ENCODE peak calls at places on chromosomes 16 and 17, in four cellular contexts. H is PC-3; K is K562; Q is CD8-positive, alpha-beta T cell. C is an unnamed sample. For H3K4me1, the result is how much of the 10 kb centered on the place peaks cover.

GRCh38 chr17:32015245-32016013 is 8.2 kb downstream of the LRRC37B start:
- DNase-seq in H (peak), K (no peak), Q (no peak), C (no peak)

GRCh38 chr17:43826206-43826605 is 6.7 kb downstream of the MPP3 start:
- DNase-seq in H (no peak), K (no peak), Q (no peak), C (no peak)

GRCh38 chr16:56860226-56861020 is 4.6 kb upstream of the SLC12A3 start:
- DNase-seq in H (no peak), K (no peak), Q (peak), C (no peak)

GRCh38 chr16:15482068-15482747 is 47.8 kb downstream of the BMERB1 start:
- DNase-seq in H (peak), K (peak), Q (no peak), C (no peak)

GRCh38 chr16:86455609-86456008 is 54.7 kb upstream of the FOXF1 start:
- DNase-seq in H (no peak), K (no peak), Q (no peak), C (no peak)

GRCh38 chr17:64097196-64097936 is 32.6 kb downstream of the ERN1 start:
- DNase-seq in H (peak), K (no peak), Q (no peak), C (no peak)

GRCh38 chr17:40032322-40033320 is 17.4 kb downstream of the CSF3 start:
- DNase-seq in H (no peak), K (no peak), Q (no peak), C (no peak)

GRCh38 chr17:4872786-4873185 is 26.6 kb upstream of the C17orf107 start:
- DNase-seq in H (no peak), K (no peak), Q (no peak), C (no peak)

GRCh38 chr17:80793421-80793820 is 198.2 kb upstream of the CHMP6 start:
- DNase-seq in H (no peak), K (no peak), Q (no peak), C (no peak)

DNA sequence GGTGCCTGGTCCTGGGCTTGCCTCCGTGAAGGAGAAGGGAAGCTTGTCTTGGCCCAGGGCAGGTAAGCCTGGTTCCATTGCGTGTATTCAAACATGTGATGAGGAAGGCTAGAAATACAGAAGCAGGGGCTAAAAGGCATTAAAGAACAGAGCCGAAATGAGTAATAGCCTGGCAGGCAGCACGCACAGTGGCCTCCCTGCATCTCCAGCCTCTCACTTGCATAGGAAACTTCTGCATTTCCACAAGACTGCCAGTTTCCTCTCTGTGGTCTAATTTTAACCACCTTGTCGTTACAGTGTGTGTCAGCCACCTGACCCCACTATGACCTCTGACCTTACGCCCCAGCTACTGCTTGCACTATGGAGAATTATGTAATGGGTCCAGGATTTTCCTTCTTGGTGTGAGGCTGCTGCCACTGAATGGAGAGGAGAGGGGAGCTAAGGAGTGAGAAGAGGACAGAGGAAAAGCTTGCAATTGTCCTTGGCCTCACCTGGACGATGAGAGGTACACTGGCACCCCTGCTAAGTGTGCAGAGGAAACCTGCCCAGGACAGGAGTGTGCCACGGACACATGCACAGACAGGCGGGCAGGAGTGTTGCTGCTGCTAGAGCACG is 32.8 kb downstream of the HIC1 start:
- DNase-seq in H (no peak), K (no peak), Q (peak), C (peak)
- H3K4me1 ChIP-seq in H (under half), K (under half), Q (under half), C (half or more)

GRCh38 chr17:29157310-29157709 is 22.9 kb downstream of the MYO18A start:
- DNase-seq in H (no peak), K (no peak), Q (no peak), C (no peak)
- H3K4me1 ChIP-seq in H (under half), K (under half), Q (under half), C (under half)

DNA sequence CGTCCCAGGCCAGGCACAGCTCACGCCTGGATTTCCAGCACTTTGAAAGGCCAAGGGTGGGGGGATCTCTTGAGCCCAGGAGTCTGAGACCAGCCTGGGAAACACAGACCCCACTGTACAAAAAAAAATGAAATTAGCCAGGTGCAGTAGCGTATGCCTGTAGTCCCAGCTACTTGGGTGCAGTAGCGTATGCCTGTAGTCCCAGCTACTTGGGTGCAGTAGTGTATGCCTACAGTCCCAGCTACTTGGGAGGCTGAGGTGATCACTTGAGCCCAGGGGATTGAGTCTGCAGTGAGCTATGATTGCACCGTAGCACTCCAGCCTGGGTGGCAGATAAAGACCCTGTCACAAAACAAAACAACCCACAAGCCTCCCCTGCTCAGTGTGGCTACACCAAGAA is 27.0 kb upstream of the SLC25A19 start:
- DNase-seq in H (no peak), K (no peak), Q (no peak), C (no peak)
- H3K4me1 ChIP-seq in H (under half), K (under half), Q (under half), C (under half)

GRCh38 chr17:50172130-50172529 is 6.3 kb downstream of the SGCA start:
- DNase-seq in H (no peak), K (no peak), Q (no peak), C (no peak)

GRCh38 chr17:50170662-50171370 is 5.0 kb downstream of the SGCA start:
- DNase-seq in H (peak), K (no peak), Q (no peak), C (no peak)

GRCh38 chr17:50169881-50170459 is 4.2 kb downstream of the SGCA start:
- DNase-seq in H (no peak), K (no peak), Q (no peak), C (no peak)

GRCh38 chr17:50173335-50173941 is 7.6 kb downstream of the SGCA start:
- DNase-seq in H (no peak), K (no peak), Q (no peak), C (no peak)

DNA sequence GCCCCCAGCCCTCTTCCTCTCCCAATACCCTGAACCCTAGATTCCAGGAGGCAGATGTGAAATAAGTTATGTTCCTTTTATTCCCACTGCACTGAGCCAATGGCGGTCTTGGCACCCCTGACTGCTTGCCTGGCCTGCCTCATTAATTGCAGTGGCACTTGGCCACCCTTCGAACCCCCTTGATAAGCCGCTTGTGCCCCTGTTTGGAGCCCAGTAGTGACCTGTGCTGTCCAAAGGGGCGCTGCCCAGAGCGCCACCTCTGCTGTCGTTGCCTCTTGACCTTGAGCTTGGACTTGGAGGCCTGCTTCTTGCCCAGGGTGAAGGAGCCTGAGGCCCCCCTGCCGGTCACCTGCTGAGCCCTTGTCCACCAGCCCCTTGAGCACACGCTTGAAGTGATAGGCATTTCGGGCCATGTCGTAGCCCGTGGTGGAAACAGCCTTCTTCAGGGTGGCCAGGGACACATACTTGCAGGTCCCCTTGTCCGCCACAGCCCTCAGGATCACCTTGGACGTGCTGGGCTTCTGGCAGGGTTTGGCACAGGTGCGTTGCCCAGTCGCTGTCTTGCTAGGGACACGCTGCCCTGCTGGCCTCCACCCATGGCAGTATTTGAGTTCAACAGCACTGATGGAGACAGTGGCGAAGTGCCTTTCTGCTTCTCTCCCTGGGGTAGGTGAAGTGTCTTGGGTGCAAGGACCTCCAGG is 5.7 kb downstream of the SGCA start:
- DNase-seq in H (no peak), K (no peak), Q (no peak), C (no peak)
- H3K4me1 ChIP-seq in H (under half), K (under half), Q (under half), C (under half)

DNA sequence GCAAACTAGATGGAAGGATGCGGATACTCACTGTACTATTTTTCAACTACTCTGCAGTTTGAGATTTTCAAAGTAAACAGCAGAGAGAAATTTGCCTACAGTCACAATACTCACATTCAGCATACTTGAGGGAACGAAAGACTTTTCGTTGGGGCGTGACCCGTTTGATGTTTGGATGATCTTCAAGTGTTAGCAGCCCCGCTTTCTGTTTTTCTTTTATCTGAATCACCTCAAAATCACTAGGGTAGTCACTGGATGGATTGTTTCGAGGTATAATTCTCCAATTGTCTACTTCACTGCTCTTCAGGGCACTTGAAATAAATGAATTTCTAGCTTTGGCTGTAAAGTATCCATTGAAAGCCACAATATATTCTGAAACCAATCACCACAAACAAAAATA is 17.8 kb downstream of the MBTPS1 start:
- DNase-seq in H (no peak), K (no peak), Q (no peak), C (no peak)
- H3K4me1 ChIP-seq in H (under half), K (under half), Q (under half), C (under half)

GRCh38 chr17:61058066-61058465 is 341.6 kb upstream of the TBX2 start:
- DNase-seq in H (no peak), K (no peak), Q (no peak), C (no peak)

GRCh38 chr17:61053469-61053868 is 346.2 kb upstream of the TBX2 start:
- DNase-seq in H (peak), K (no peak), Q (no peak), C (no peak)

GRCh38 chr17:61054430-61054829 is 345.2 kb upstream of the TBX2 start:
- DNase-seq in H (no peak), K (no peak), Q (no peak), C (no peak)

DNA sequence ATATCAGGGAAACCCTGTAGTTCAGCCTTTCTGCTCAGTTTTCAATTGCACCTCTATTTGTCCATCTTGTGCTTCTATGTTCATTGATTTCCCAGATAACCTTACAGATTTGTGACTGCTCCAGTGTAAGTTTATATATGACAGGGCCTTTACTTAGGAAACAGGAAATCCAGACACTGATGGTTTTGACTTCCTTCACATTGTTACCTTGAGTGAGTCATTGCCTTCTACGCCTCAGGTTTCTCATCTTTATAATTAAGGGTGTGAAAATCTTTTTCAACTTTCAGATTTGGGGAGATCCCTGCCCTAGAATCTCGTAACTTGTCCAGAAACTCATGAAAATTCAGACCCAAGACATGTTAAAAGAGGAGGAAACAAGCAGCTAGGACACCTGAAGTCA is 342.4 kb upstream of the TBX2 start:
- DNase-seq in H (no peak), K (no peak), Q (no peak), C (no peak)
- H3K4me1 ChIP-seq in H (under half), K (under half), Q (under half), C (under half)

DNA sequence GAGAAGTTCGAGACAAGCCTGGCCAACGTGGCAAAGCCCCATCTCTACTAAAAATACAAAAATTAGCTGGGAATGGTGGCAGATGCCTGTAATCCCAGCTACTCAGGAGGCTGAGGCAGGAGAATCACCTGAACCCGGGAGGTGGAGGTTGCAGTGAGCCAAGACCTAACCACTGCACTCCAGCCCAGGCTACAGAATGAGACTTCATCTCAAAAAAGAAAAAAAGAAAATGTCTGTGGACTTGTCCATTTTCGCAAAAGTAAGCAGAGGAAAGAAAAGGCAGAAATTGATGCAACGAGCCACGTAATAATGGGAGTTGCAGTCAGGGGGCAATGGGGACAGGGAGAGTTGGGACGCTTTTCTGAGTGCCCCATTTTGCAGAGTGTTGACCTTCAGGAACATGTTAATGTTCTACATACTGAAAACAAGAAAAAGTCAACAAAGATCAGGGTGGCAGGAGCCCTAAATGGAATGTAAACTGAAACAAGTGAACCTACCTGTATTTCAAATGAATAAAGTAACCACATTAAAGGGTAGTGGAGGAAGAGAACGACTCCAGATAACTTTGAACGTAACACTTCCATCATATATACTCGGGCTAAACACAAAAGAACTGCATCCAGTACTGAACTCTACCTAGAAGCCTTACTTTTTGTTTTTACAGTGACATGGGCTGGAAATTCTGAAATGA is 76.4 kb downstream of the CNGB1 start:
- DNase-seq in H (no peak), K (no peak), Q (no peak), C (no peak)
- H3K4me1 ChIP-seq in H (under half), K (under half), Q (under half), C (under half)

GRCh38 chr17:1186214-1186820 is 6.5 kb upstream of the ABR start:
- DNase-seq in H (peak), K (no peak), Q (no peak), C (no peak)
- H3K4me1 ChIP-seq in H (under half), K (under half), Q (under half), C (half or more)

DNA sequence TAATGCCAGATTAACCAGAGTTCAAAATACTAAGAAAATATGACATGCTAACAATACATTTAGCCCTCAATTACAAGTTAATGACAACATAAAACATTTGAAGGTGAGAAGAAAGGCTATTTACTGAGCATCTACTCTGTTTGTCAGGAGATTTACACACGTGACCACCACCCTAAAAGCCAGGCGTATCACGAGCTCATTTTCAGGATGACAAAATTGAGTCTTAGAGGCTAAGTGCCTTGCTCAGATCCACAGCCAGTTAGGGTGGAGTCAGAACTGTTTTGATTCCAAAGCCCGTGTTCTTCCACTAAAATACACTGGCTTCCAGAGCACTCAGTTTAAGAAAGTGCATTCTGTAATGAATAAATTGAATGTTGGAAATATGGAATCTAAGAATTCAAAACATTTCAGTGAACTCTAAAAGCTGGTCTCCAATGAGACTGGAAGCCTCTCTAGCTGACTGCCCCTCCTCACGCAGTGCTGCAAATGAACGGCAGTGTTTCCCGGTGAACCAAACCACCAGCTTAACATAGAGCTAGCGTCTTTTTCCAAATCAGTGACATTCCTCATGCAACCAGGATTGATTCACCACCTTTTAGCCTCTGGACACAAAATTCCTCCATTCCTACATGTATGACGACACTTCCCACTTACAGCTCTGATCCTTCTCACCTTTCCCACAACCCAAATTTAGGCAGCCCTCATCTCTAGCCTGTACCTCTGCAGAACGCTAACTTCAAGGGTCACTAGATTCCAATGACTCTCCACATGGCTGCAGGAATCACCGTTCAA is 5.9 kb downstream of the ZDHHC7 start:
- DNase-seq in H (no peak), K (no peak), Q (no peak), C (no peak)
- H3K4me1 ChIP-seq in H (under half), K (half or more), Q (under half), C (under half)